ENCODE peak calls at places on chromosomes 3 and 15, in seven cellular contexts. H is GM23248, J is uterus, I is C1 segment of cervical spinal cord, C is AG09309, Z is progenitor cell of endocrine pancreas, F is NCI-H1694 treated with DMSO at 0.1 percent for 48 hours. G is an unnamed sample.

GRCh38 chr15:76285241-76285825 is 25.9 kb downstream of the ETFA start:
- DNase-seq in Z (no peak), F (no peak), I (no peak), J (no peak), H (peak), C (no peak), G (peak)

GRCh38 chr15:81809543-81809942 is 236.3 kb downstream of the MEX3B start:
- DNase-seq in F (peak), Z (no peak), I (no peak), C (no peak), J (no peak), H (peak), G (peak)

GRCh38 chr3:115272036-115272824 is 125.1 kb upstream of the ZBTB20 start:
- DNase-seq in C (peak), F (no peak), H (peak), Z (no peak), J (no peak), I (no peak), G (peak)

GRCh38 chr3:149277338-149277813 is 55.7 kb upstream of the CP start:
- DNase-seq in I (no peak), Z (no peak), J (no peak), F (no peak), H (peak), C (peak), G (peak)

GRCh38 chr3:179450321-179450720 is 949 bp downstream of the GNB4 start:
- DNase-seq in Z (no peak), I (no peak), C (no peak), J (no peak), F (no peak), H (peak), G (peak)

GRCh38 chr3:185658504-185658912 is 72.4 kb downstream of the SENP2 start:
- DNase-seq in H (peak), Z (no peak), F (no peak), I (no peak), J (peak), C (peak), G (no peak)

GRCh38 chr3:195028877-195029606 is 241.9 kb downstream of the XXYLT1 start:
- DNase-seq in H (no peak), Z (no peak), J (no peak), F (no peak), I (no peak), C (no peak), G (no peak)

GRCh38 chr3:186821429-186822367 is 15.4 kb upstream of the RFC4 start:
- DNase-seq in H (peak), I (no peak), J (no peak), Z (no peak), C (peak), F (peak), G (peak)

GRCh38 chr3:168828536-168828935 is 732.8 kb upstream of the GOLIM4 start:
- DNase-seq in Z (no peak), H (peak), J (no peak), F (no peak), I (no peak), C (no peak), G (no peak)

GRCh38 chr3:70868561-70868960 is 556.1 kb upstream of the MDFIC2 start:
- DNase-seq in J (no peak), F (no peak), Z (no peak), I (no peak), C (no peak), H (no peak), G (no peak)

GRCh38 chr15:98737721-98738120 is 89.4 kb downstream of the IGF1R start:
- DNase-seq in H (no peak), F (no peak), Z (no peak), C (no peak), J (no peak), I (no peak), G (no peak)

GRCh38 chr3:149468504-149469212 is 5.8 kb upstream of the TM4SF4 start:
- DNase-seq in Z (no peak), C (no peak), J (no peak), F (no peak), H (no peak), I (no peak), G (no peak)

GRCh38 chr3:48503406-48504050 is 446 bp downstream of the SHISA5 start:
- DNase-seq in C (no peak), Z (no peak), F (no peak), J (peak), H (peak), I (no peak), G (no peak)

GRCh38 chr3:64871237-64871636 is 183.4 kb upstream of the ADAMTS9 start:
- DNase-seq in J (no peak), F (no peak), Z (no peak), H (no peak), I (no peak), C (no peak), G (no peak)

GRCh38 chr3:42501681-42502428 is 588 bp upstream of the VIPR1 start:
- DNase-seq in H (peak), J (peak), I (peak), F (no peak), C (no peak), Z (peak), G (peak)

GRCh38 chr3:120568624-120569023 is 27.5 kb upstream of the NDUFB4 start:
- DNase-seq in Z (no peak), F (no peak), C (no peak), J (no peak), I (peak), H (peak), G (no peak)

GRCh38 chr3:39882111-39882510 is 72.7 kb downstream of the MYRIP start:
- DNase-seq in F (no peak), J (no peak), H (no peak), C (no peak), Z (no peak), I (no peak), G (no peak)

GRCh38 chr3:195760345-195760983 is 39.7 kb downstream of the MUC20 start:
- DNase-seq in H (no peak), F (no peak), J (peak), Z (no peak), C (no peak), I (no peak), G (no peak)

GRCh38 chr15:70625438-70625837 is 137.9 kb downstream of the UACA start:
- DNase-seq in Z (no peak), H (no peak), J (no peak), F (no peak), C (no peak), I (no peak), G (no peak)

GRCh38 chr15:47246317-47246716 is 471.0 kb upstream of the SEMA6D start:
- DNase-seq in H (no peak), J (no peak), I (no peak), C (no peak), Z (no peak), F (no peak), G (no peak)

GRCh38 chr3:147544290-147544689 is 135.1 kb downstream of the ZIC1 start:
- DNase-seq in H (no peak), C (no peak), J (no peak), F (no peak), I (no peak), Z (no peak), G (no peak)

GRCh38 chr15:90059208-90059985 is 42.9 kb downstream of the IDH2 start:
- DNase-seq in J (no peak), F (no peak), Z (no peak), C (no peak), H (no peak), I (no peak), G (peak)

GRCh38 chr3:24454862-24455261 is 39.8 kb downstream of the THRB start:
- DNase-seq in I (no peak), J (no peak), Z (no peak), H (peak), F (no peak), C (no peak), G (no peak)

GRCh38 chr3:127428344-127429001 is 140.6 kb upstream of the PRR20G start:
- DNase-seq in J (no peak), F (peak), I (no peak), H (no peak), Z (no peak), C (no peak), G (peak)

GRCh38 chr15:89114974-89115373 is 26.7 kb downstream of the ABHD2 start:
- DNase-seq in Z (no peak), C (no peak), I (peak), J (no peak), F (peak), H (peak), G (peak)

GRCh38 chr3:21642433-21642832 is 108.6 kb downstream of the ZNF385D start:
- DNase-seq in F (no peak), I (no peak), H (no peak), J (no peak), Z (no peak), C (no peak), G (no peak)

GRCh38 chr3:105915524-105915923 is 46.7 kb upstream of the CBLB start:
- DNase-seq in C (no peak), Z (no peak), H (peak), I (no peak), F (no peak), J (no peak), G (no peak)

GRCh38 chr3:146747928-146748327 is 142.8 kb upstream of the PLSCR5 start:
- DNase-seq in I (peak), Z (no peak), H (peak), C (peak), J (no peak), F (peak), G (no peak)

GRCh38 chr3:183149915-183150825 is 12.4 kb downstream of the LAMP3 start:
- DNase-seq in C (no peak), F (no peak), Z (no peak), I (no peak), J (no peak), H (peak), G (peak)

GRCh38 chr3:8623741-8624140 is 20.9 kb downstream of the SSUH2 start:
- DNase-seq in F (no peak), C (no peak), J (no peak), I (no peak), Z (no peak), H (no peak), G (no peak)

G was measured in NCI-H69.